ENCODE peak calls at places on chromosomes 11 and 22, in four cellular contexts. Q, Y, Z and A are unnamed samples.

GRCh38 chr22:47297261-47298016 is 535.0 kb downstream of the TBC1D22A start:
- DNase-seq in Q (peak; percentile 37), Y (peak; percentile 44), Z (no peak), A (no peak)

GRCh38 chr22:41418717-41419116 is 27.9 kb downstream of the TOB2 start:
- DNase-seq in Q (no peak), Y (no peak), Z (no peak), A (no peak)

GRCh38 chr11:59078435-59078834 is 7.7 kb upstream of the GLYATL1B start:
- DNase-seq in Q (no peak), Y (no peak), Z (no peak), A (no peak)

GRCh38 chr11:86593833-86594232 is 78.6 kb downstream of the ME3 start:
- DNase-seq in Q (no peak), Y (no peak), Z (no peak), A (no peak)

GRCh38 chr11:67245046-67245445 is 21.2 kb upstream of the GRK2 start:
- DNase-seq in Q (no peak), Y (no peak), Z (no peak), A (no peak)

GRCh38 chr11:66415423-66415822 is 5.4 kb upstream of the NPAS4 start:
- DNase-seq in Q (no peak), Y (no peak), Z (no peak), A (no peak)

GRCh38 chr22:40383905-40384304 is 13.5 kb downstream of the SGSM3 start:
- DNase-seq in Q (no peak), Y (no peak), Z (no peak), A (no peak)

GRCh38 chr22:20981787-20982562 is at the start of gene LZTR1:
- DNase-seq in Q (peak; percentile 89), Y (peak; percentile 81), Z (peak; percentile 77), A (peak; percentile 87)

GRCh38 chr11:10351768-10352641 is 47.1 kb downstream of the ADM start:
- DNase-seq in Q (peak; percentile 90), Y (peak; percentile 87), Z (no peak), A (peak; percentile 59)

GRCh38 chr11:58485961-58486360 is 21.9 kb downstream of the OR5B21 start:
- DNase-seq in Q (no peak), Y (no peak), Z (no peak), A (no peak)

GRCh38 chr11:111918390-111919256 is at the start of gene C11orf52:
- DNase-seq in Q (no peak), Y (no peak), Z (no peak), A (peak; percentile 60)

GRCh38 chr22:24230911-24231656 is 13.8 kb downstream of the GGT5 start:
- DNase-seq in Q (peak; percentile 65), Y (no peak), Z (peak; percentile 48), A (peak; percentile 36)

GRCh38 chr11:1931326-1931725 is 11.8 kb downstream of the TNNT3 start:
- DNase-seq in Q (no peak), Y (peak; percentile 81), Z (no peak), A (peak; percentile 67)

GRCh38 chr11:27468209-27468608 is 4.4 kb downstream of the LGR4 start:
- DNase-seq in Q (no peak), Y (no peak), Z (no peak), A (peak; percentile 94)

GRCh38 chr11:93844568-93844967 is 5.8 kb downstream of the VSTM5 start:
- DNase-seq in Q (no peak), Y (no peak), Z (no peak), A (no peak)

GRCh38 chr11:113275602-113276001 is 38.8 kb upstream of the TTC12 start:
- DNase-seq in Q (no peak), Y (no peak), Z (no peak), A (no peak)

GRCh38 chr22:40417881-40418280 is 47.5 kb downstream of the SGSM3 start:
- DNase-seq in Q (no peak), Y (no peak), Z (no peak), A (no peak)

GRCh38 chr11:131561486-131561885 is 191.1 kb downstream of the NTM start:
- DNase-seq in Q (no peak), Y (no peak), Z (no peak), A (no peak)

GRCh38 chr22:27628891-27629631 is 172.5 kb downstream of the MN1 start:
- DNase-seq in Q (no peak), Y (no peak), Z (no peak), A (no peak)

GRCh38 chr22:30267382-30268302 is 991 bp upstream of the OSM start:
- DNase-seq in Q (no peak), Y (no peak), Z (peak; percentile 56), A (no peak)

GRCh38 chr11:60589611-60590010 is 74.4 kb downstream of the MS4A13 start:
- DNase-seq in Q (no peak), Y (no peak), Z (no peak), A (no peak)

GRCh38 chr11:131064373-131064991 is 148.2 kb upstream of the SNX19 start:
- DNase-seq in Q (no peak), Y (no peak), Z (no peak), A (peak; percentile 72)

GRCh38 chr11:100354736-100355135 is 332.4 kb upstream of the ARHGAP42 start:
- DNase-seq in Q (no peak), Y (no peak), Z (no peak), A (no peak)

GRCh38 chr11:44625759-44626523 is 60.5 kb downstream of the CD82 start:
- DNase-seq in Q (peak; percentile 52), Y (peak; percentile 36), Z (no peak), A (no peak)

GRCh38 chr11:76206327-76207081 is at the start of gene WNT11:
- DNase-seq in Q (no peak), Y (no peak), Z (peak; percentile 30), A (peak; percentile 50)

GRCh38 chr11:96199563-96200025 is 143.4 kb downstream of the MAML2 start:
- DNase-seq in Q (no peak), Y (no peak), Z (peak; percentile 61), A (peak; percentile 88)

GRCh38 chr22:35102663-35103062 is 36.7 kb downstream of the ISX start:
- DNase-seq in Q (no peak), Y (no peak), Z (no peak), A (peak; percentile 72)

GRCh38 chr11:107898270-107898669 is 30.0 kb upstream of the RAB39A start:
- DNase-seq in Q (no peak), Y (no peak), Z (peak; percentile 9), A (peak; percentile 72)

GRCh38 chr11:368414-369335 is 624 bp upstream of the B4GALNT4 start:
- DNase-seq in Q (no peak), Y (no peak), Z (peak; percentile 19), A (peak; percentile 21)

GRCh38 chr22:34800265-34800664 is 265.7 kb upstream of the ISX start:
- DNase-seq in Q (no peak), Y (no peak), Z (no peak), A (no peak)

GRCh38 chr22:41976070-41976901 is 7.0 kb downstream of the SEPTIN3 start:
- DNase-seq in Q (no peak), Y (no peak), Z (peak; percentile 50), A (peak; percentile 69)

GRCh38 chr22:27399161-27399560 is 402.4 kb downstream of the MN1 start:
- DNase-seq in Q (no peak), Y (no peak), Z (no peak), A (no peak)

GRCh38 chr11:10858505-10859360 is 880 bp upstream of the ZBED5 start:
- DNase-seq in Q (peak; percentile 84), Y (peak; percentile 73), Z (no peak), A (peak; percentile 81)

GRCh38 chr11:81869337-81870065 is 864.2 kb downstream of the FAM181B start:
- DNase-seq in Q (no peak), Y (no peak), Z (peak; percentile 92), A (peak; percentile 33)

GRCh38 chr11:12222099-12222751 is 111.8 kb downstream of the MICAL2 start:
- DNase-seq in Q (peak; percentile 85), Y (no peak), Z (no peak), A (no peak)

GRCh38 chr11:12225046-12225739 is 114.8 kb downstream of the MICAL2 start:
- DNase-seq in Q (no peak), Y (no peak), Z (no peak), A (no peak)

GRCh38 chr11:12224537-12224893 is 114.1 kb downstream of the MICAL2 start:
- DNase-seq in Q (peak; percentile 85), Y (peak; percentile 82), Z (peak; percentile 89), A (no peak)

GRCh38 chr11:12226093-12226492 is 115.7 kb downstream of the MICAL2 start:
- DNase-seq in Q (no peak), Y (no peak), Z (no peak), A (no peak)

GRCh38 chr11:12223771-12224536 is 113.6 kb downstream of the MICAL2 start:
- DNase-seq in Q (no peak), Y (no peak), Z (peak; percentile 21), A (no peak)
- H3K4me1 ChIP-seq in Q (no peaks in the 10 kb centered on the region), Y (no peaks in the 10 kb centered on the region), Z (peaks cover 49% of the 10 kb centered on the region), A (no peaks in the 10 kb centered on the region)

GRCh38 chr22:19891350-19892248 is 36.9 kb upstream of the GNB1L start:
- DNase-seq in Q (no peak), Y (no peak), Z (peak; percentile 76), A (peak; percentile 79)
- H3K4me1 ChIP-seq in Q (no peaks in the 10 kb centered on the region), Y (no peaks in the 10 kb centered on the region), Z (peaks cover 75% of the 10 kb centered on the region), A (peaks cover 10% of the 10 kb centered on the region)

DNA sequence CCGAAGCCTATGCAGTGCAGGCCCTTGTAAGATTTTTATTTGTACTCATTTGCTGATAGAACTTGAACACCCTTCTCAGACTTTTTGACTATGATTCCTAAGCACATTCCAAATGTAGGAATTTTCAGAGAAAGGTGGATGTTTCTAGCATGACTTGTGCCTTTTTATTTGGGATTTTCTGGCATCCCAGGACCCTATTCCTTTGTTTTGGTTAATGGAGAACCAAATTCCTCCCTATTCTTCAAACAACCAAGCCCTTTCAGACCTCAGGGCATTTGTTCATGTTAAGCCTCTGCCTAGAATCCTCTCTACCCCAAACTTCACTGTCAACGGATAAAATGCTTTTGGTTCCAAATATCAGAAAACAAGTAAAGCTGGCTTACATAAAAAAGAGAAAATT is 371.1 kb downstream of the DDX10 start:
- DNase-seq in Q (no peak), Y (no peak), Z (no peak), A (no peak)
- H3K4me1 ChIP-seq in Q (no peaks in the 10 kb centered on the region), Y (no peaks in the 10 kb centered on the region), Z (no peaks in the 10 kb centered on the region), A (no peaks in the 10 kb centered on the region)

DNA sequence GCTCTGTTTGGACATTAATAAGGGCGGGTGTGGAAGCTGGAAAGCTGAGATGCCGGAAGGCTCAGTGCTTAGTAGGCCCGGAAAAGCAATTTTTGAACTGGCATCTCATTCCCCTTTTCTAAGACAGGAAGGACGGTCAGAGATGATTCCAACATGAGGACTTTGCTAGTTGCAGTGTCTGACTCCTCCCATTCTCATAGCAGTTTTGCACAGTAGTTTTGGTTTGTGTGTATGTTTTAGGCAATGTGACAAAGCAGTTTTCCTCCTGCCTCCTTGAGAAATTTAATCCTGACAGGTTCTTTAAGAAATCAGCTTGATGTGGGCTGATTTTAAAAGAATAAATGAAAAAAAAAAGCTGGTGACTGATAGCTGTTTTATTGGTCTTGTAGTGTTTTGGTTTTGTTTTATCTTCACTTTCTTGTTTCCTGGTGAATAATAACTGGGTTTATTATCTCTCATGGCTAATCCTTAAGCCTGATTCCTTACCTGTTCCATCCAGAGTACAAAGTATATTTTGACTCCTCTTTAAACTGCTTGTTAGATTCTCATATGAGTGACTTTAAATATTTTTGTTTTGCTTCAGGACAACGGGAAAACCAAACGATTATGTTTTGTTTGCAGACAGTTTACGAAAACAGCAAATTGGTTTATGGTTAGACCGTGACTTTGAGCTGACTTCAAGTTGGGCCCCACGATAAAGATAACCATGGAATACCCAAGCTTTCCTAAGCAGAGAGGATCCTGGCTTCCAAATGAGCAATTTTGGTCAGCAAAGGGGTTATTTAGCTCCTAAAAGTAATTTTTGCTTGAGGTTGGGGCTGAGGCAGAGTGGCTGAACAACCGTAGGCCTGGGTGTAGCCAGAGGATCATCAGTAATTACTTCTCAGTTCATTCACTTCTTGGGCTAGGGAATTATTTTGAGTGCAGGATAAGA is 3.4 kb downstream of the PTPRJ start:
- DNase-seq in Q (no peak), Y (no peak), Z (no peak), A (peak; percentile 59)
- H3K4me1 ChIP-seq in Q (no peaks in the 10 kb centered on the region), Y (no peaks in the 10 kb centered on the region), Z (peaks cover 58% of the 10 kb centered on the region), A (peaks cover 23% of the 10 kb centered on the region)